ENCODE peak calls at places on chromosomes 1 and 21, in ten cellular contexts. I is T-helper 22 cell; O is HuH-7; W is nephron progenitor cell; Z is head of caudate nucleus; Q is stimulated activated CD8-positive, alpha-beta memory T cell treated with anti-CD3 and anti-CD28 coated beads, Interleukin-15, amount 100 ng/mL, for 4 hours; C is mammary epithelial cell; E is heart right ventricle; B is NCI-H748 treated with DMSO at 0.1 percent for 48 hours; K is activated effector memory CD4-positive, alpha-beta T cell treated with Interleukin-2 at 50 U/mL for 16 hours. T is an unnamed sample.

GRCh38 chr1:161091796-161092507 is 2.6 kb upstream of the NECTIN4 start:
- DNase-seq in C (no peak), W (no peak), B (no peak), O (no peak), K (no peak), Z (no peak), Q (no peak), E (no peak), I (no peak), T (no peak)

GRCh38 chr1:22602060-22602740 is 34.2 kb upstream of the C1QA start:
- DNase-seq in W (no peak), Z (no peak), K (no peak), E (no peak), B (no peak), O (no peak), C (no peak), Q (no peak), I (no peak), T (no peak)

GRCh38 chr1:183283286-183283685 is 97.2 kb downstream of the LAMC2 start:
- DNase-seq in O (no peak), Z (no peak), I (no peak), K (no peak), B (no peak), C (peak; percentile 51), W (no peak), Q (no peak), E (no peak), T (no peak)

GRCh38 chr1:192977089-192977706 is 82.0 kb downstream of the UCHL5 start:
- DNase-seq in I (no peak), B (no peak), K (no peak), W (no peak), Z (no peak), O (no peak), Q (no peak), C (no peak), E (no peak), T (no peak)

GRCh38 chr1:166383635-166384346 is 217.0 kb upstream of the FAM78B start:
- DNase-seq in E (no peak), B (no peak), C (no peak), I (no peak), Q (no peak), K (no peak), O (no peak), W (no peak), Z (no peak), T (no peak)

GRCh38 chr1:161307230-161307768 is 2.5 kb downstream of the MPZ start:
- DNase-seq in O (no peak), W (no peak), B (no peak), Q (no peak), E (peak; percentile 60), I (no peak), K (no peak), C (no peak), Z (no peak), T (peak; percentile 51)

GRCh38 chr1:155859881-155860841 is 794 bp downstream of the SYT11 start:
- DNase-seq in W (peak; percentile 54), Z (peak; percentile 94), Q (peak; percentile 36), B (peak; percentile 73), I (peak; percentile 52), O (peak; percentile 40), K (peak; percentile 49), C (no peak), E (peak; percentile 94), T (peak; percentile 66)

GRCh38 chr21:38139380-38140168 is 117.2 kb upstream of the KCNJ15 start:
- DNase-seq in Q (no peak), K (no peak), Z (no peak), E (no peak), O (no peak), W (no peak), C (peak; percentile 96), B (peak; percentile 65), I (no peak), T (no peak)

GRCh38 chr21:34355570-34355969 is 8.2 kb upstream of the KCNE2 start:
- DNase-seq in C (no peak), Z (no peak), B (no peak), O (no peak), E (no peak), W (no peak), K (no peak), I (no peak), Q (no peak), T (no peak)

GRCh38 chr1:8846263-8846662 is 28.8 kb upstream of the RERE start:
- DNase-seq in Q (no peak), K (no peak), W (no peak), I (no peak), Z (no peak), E (no peak), O (no peak), B (no peak), C (no peak), T (no peak)

GRCh38 chr1:3821004-3821933 is 25.0 kb upstream of the LRRC47 start:
- DNase-seq in Z (no peak), C (no peak), E (no peak), K (no peak), O (no peak), Q (no peak), I (no peak), W (no peak), B (no peak), T (peak; percentile 36)

GRCh38 chr1:935751-936231 is 12.1 kb downstream of the SAMD11 start:
- DNase-seq in W (peak; percentile 68), B (peak; percentile 59), O (no peak), E (no peak), Z (no peak), Q (no peak), K (no peak), I (no peak), C (no peak), T (no peak)

GRCh38 chr1:200248541-200248940 is 161.3 kb downstream of the ZNF281 start:
- DNase-seq in B (no peak), O (no peak), Z (no peak), W (peak; percentile 51), I (no peak), Q (no peak), C (no peak), K (no peak), E (no peak), T (no peak)

GRCh38 chr1:12501661-12502060 is 116.3 kb downstream of the DHRS3 start:
- DNase-seq in E (no peak), O (no peak), Z (no peak), C (peak; percentile 69), K (no peak), W (no peak), I (no peak), Q (no peak), B (no peak), T (no peak)

GRCh38 chr1:93840956-93841482 is 38.0 kb downstream of the DNTTIP2 start:
- DNase-seq in W (no peak), C (no peak), B (no peak), O (no peak), K (no peak), E (no peak), Q (no peak), I (no peak), Z (no peak), T (no peak)

GRCh38 chr1:86914998-86915736 is 732 bp downstream of the HS2ST1 start:
- DNase-seq in B (peak; percentile 4), I (peak; percentile 17), O (peak; percentile 38), C (peak; percentile 72), W (peak; percentile 59), Z (peak; percentile 71), E (peak; percentile 53), K (peak; percentile 38), Q (peak; percentile 13), T (peak; percentile 67)

GRCh38 chr1:154463512-154463990 is 38.5 kb upstream of the TDRD10 start:
- DNase-seq in W (no peak), Z (no peak), E (no peak), Q (peak; percentile 16), O (no peak), C (no peak), I (peak; percentile 69), B (no peak), K (peak; percentile 67), T (no peak)